ENCODE peak calls at places on chromosomes 13 and 19, in seven cellular contexts. R, W, T, B, Q, F and H are unnamed samples.

GRCh38 chr13:96816874-96817273 is 177.4 kb downstream of the OXGR1 start:
- DNase-seq in R (no peak), W (no peak), T (no peak), B (no peak), Q (no peak), F (no peak), H (no peak)

GRCh38 chr13:27273658-27274425 is 3.2 kb downstream of the RASL11A start:
- DNase-seq in R (peak), W (peak), T (no peak), B (no peak), Q (no peak), F (no peak), H (no peak)

GRCh38 chr19:41998246-41999020 is 4.4 kb upstream of the ATP1A3 start:
- DNase-seq in R (no peak), W (peak), T (peak), B (peak), Q (peak), F (peak), H (no peak)

GRCh38 chr13:72163671-72164070 is 296.7 kb upstream of the DACH1 start:
- DNase-seq in R (peak), W (no peak), T (no peak), B (no peak), Q (no peak), F (no peak), H (no peak)

GRCh38 chr19:993831-994393 is 6.3 kb upstream of the GRIN3B start:
- DNase-seq in R (no peak), W (no peak), T (no peak), B (no peak), Q (no peak), F (no peak), H (no peak)

GRCh38 chr13:108915634-108916497 is 286.5 kb downstream of the MYO16 start:
- DNase-seq in R (peak), W (peak), T (no peak), B (peak), Q (peak), F (peak), H (peak)

GRCh38 chr19:58558066-58558622 is at the start of gene UBE2M:
- DNase-seq in R (peak), W (peak), T (no peak), B (peak), Q (no peak), F (peak), H (peak)

GRCh38 chr13:40243047-40243446 is 423.4 kb downstream of the FOXO1 start:
- DNase-seq in R (no peak), W (no peak), T (no peak), B (no peak), Q (no peak), F (no peak), H (no peak)

GRCh38 chr19:32302778-32303177 is 42.6 kb upstream of the ZNF507 start:
- DNase-seq in R (no peak), W (no peak), T (no peak), B (no peak), Q (no peak), F (no peak), H (no peak)

GRCh38 chr19:42316223-42317211 is 3.4 kb downstream of the TMEM145 start:
- DNase-seq in R (no peak), W (peak), T (peak), B (no peak), Q (no peak), F (peak), H (peak)

GRCh38 chr19:45885556-45886426 is at the start of gene IRF2BP1:
- DNase-seq in R (peak), W (peak), T (peak), B (peak), Q (peak), F (peak), H (peak)

GRCh38 chr19:45884682-45885555 is 1.0 kb downstream of the IRF2BP1 start:
- DNase-seq in R (no peak), W (no peak), T (peak), B (peak), Q (peak), F (peak), H (no peak)

GRCh38 chr19:45887311-45887710 is 1.4 kb upstream of the IRF2BP1 start:
- DNase-seq in R (no peak), W (no peak), T (no peak), B (no peak), Q (no peak), F (no peak), H (no peak)

GRCh38 chr19:45883881-45884681 is 1.9 kb downstream of the IRF2BP1 start:
- DNase-seq in R (no peak), W (no peak), T (no peak), B (peak), Q (no peak), F (no peak), H (no peak)

GRCh38 chr19:45886427-45887310 is 728 bp upstream of the IRF2BP1 start:
- DNase-seq in R (peak), W (peak), T (peak), B (peak), Q (peak), F (peak), H (peak)
- TF ChIP-seq CTCF in R (no peak), W (no peak), T (no peak), B (no peak), Q (no peak), F (no peak), H (no peak)

GRCh38 chr13:79241697-79242096 is 164.4 kb downstream of the RBM26 start:
- DNase-seq in R (no peak), W (no peak), T (no peak), B (no peak), Q (no peak), F (no peak), H (no peak)

GRCh38 chr13:79245937-79246574 is 160.0 kb downstream of the RBM26 start:
- DNase-seq in R (no peak), W (no peak), T (no peak), B (no peak), Q (no peak), F (no peak), H (no peak)

GRCh38 chr13:79246575-79246949 is 159.5 kb downstream of the RBM26 start:
- DNase-seq in R (no peak), W (no peak), T (no peak), B (no peak), Q (no peak), F (peak), H (no peak)
- TF ChIP-seq CTCF in R (no peak), W (no peak), T (peak), B (no peak), Q (no peak), F (peak), H (no peak)

GRCh38 chr19:45079063-45079910 is at the start of gene GEMIN7:
- DNase-seq in R (peak), W (peak), T (peak), B (peak), Q (peak), F (peak), H (peak)
- TF ChIP-seq CTCF in R (no peak), W (no peak), T (peak), B (no peak), Q (no peak), F (no peak), H (peak)

GRCh38 chr13:50726164-50726563 is 117.3 kb downstream of the DLEU7 start:
- DNase-seq in R (no peak), W (no peak), T (no peak), B (no peak), Q (no peak), F (peak), H (no peak)
- TF ChIP-seq CTCF in R (no peak), W (no peak), T (no peak), B (no peak), Q (no peak), F (no peak), H (no peak)

DNA sequence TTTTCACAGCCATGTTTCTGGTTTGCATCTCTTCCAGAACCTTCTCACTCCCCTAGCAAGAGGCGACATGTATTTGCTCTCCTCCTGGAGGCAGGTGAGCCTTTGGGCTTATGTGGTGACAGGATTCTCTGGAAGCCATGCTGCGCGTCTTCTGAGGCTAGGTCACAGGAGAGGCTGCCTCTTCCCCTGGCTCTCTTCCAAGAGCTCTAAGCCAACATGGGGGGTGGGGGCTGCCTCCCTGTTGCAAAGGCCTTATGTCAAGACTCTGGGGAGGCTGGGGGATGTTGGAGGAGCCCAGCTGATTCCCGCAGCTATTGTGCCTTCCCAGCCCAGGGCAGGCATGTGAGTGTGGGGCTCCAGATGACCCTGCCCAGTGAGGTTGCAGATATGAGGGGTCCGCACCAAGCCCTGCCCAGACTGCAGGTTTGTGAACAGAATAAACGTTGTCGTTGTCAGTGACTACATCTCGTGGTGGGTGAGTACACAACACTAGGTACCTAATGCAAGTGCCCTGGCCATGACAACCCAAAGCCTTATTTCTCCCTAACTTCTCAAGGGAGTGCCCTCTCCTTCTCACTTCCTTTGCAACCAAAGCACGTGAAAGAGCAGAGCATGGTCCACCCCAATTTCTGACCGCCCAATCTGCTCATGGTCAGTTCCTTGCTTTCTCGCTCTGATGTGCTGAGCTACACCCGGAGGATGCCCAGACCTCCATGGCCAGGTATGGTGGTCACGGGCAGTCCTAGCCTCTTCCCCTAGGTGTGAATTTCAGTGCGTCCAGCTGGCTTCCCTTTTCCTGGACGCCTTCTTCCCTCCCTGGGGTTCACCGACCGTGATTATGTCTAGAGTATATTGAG is 44.9 kb downstream of the TEX29 start:
- DNase-seq in R (no peak), W (no peak), T (no peak), B (no peak), Q (no peak), F (no peak), H (no peak)
- TF ChIP-seq CTCF in R (no peak), W (no peak), T (no peak), B (no peak), Q (no peak), F (no peak), H (no peak)

GRCh38 chr13:66795636-66796035 is 434.5 kb downstream of the PCDH9 start:
- DNase-seq in R (no peak), W (no peak), T (no peak), B (no peak), Q (no peak), F (no peak), H (no peak)

GRCh38 chr13:66794340-66795031 is 435.6 kb downstream of the PCDH9 start:
- DNase-seq in R (no peak), W (no peak), T (no peak), B (no peak), Q (no peak), F (no peak), H (no peak)
- TF ChIP-seq CTCF in R (no peak), W (no peak), T (no peak), B (no peak), Q (no peak), F (no peak), H (no peak)

DNA sequence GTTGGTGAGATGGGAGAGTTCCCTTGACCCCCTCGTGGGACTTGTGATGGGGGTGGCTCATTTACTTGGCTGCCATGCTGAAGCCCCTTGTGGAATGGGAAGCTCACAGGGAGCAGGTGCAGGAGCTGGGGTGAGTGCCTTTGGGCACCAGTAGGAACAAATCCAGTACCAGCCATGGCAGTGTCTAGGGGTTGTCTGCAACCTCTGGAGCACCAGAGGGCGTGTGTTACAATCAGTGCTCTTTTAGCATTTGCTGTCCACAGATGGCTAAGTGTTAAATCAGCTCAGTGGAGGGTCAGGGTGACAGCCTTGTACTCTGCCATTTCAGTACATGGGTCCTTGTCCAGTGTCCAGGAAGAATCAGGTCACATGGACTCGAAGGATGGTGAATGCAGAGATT is 75.6 kb downstream of the ATP8A2 start:
- DNase-seq in R (no peak), W (no peak), T (no peak), B (no peak), Q (no peak), F (no peak), H (no peak)
- TF ChIP-seq CTCF in R (no peak), W (no peak), T (no peak), B (no peak), Q (no peak), F (no peak), H (no peak)

GRCh38 chr13:43196171-43196611 is 172.8 kb downstream of the DNAJC15 start:
- DNase-seq in R (no peak), W (peak), T (no peak), B (no peak), Q (no peak), F (no peak), H (no peak)

GRCh38 chr13:43196750-43197149 is 173.4 kb downstream of the DNAJC15 start:
- DNase-seq in R (no peak), W (peak), T (no peak), B (no peak), Q (no peak), F (no peak), H (no peak)

GRCh38 chr13:43195112-43195511 is 171.7 kb downstream of the DNAJC15 start:
- DNase-seq in R (no peak), W (no peak), T (no peak), B (no peak), Q (no peak), F (no peak), H (no peak)

GRCh38 chr13:43193789-43194188 is 170.4 kb downstream of the DNAJC15 start:
- DNase-seq in R (no peak), W (no peak), T (no peak), B (no peak), Q (no peak), F (no peak), H (no peak)

GRCh38 chr13:43195551-43195950 is 172.2 kb downstream of the DNAJC15 start:
- DNase-seq in R (no peak), W (no peak), T (no peak), B (no peak), Q (no peak), F (no peak), H (no peak)
- TF ChIP-seq CTCF in R (no peak), W (peak), T (no peak), B (no peak), Q (no peak), F (peak), H (peak)